ENCODE peak calls at places on chromosomes 6 and 20, in eight cellular contexts. J is retinal pigment epithelial cell, K is Calu3, P is kidney epithelial cell, D is GM06990, F is BJ, H is AG10803, B is heart left ventricle. T is an unnamed sample.
A peak's percentile ranks its signal among the peaks of the same experiment; 100 is the strongest.

GRCh38 chr20:37317316-37317715 is 27.9 kb downstream of the MANBAL start:
- DNase-seq in P (no peak), D (no peak), H (no peak), B (no peak), K (no peak), J (no peak), F (no peak), T (no peak)

GRCh38 chr6:83890520-83890919 is 31.0 kb downstream of the CYB5R4 start:
- DNase-seq in P (no peak), H (no peak), D (no peak), K (no peak), F (no peak), J (no peak), B (no peak), T (no peak)

GRCh38 chr20:48706116-48706656 is 121.6 kb downstream of the PREX1 start:
- DNase-seq in B (no peak), J (no peak), H (peak; percentile 72), P (no peak), K (no peak), D (no peak), F (no peak), T (no peak)

GRCh38 chr20:56933331-56933698 is 304.2 kb downstream of the TFAP2C start:
- DNase-seq in D (no peak), B (no peak), F (no peak), K (no peak), J (no peak), P (no peak), H (no peak), T (no peak)

GRCh38 chr6:33670086-33670660 is 41.3 kb downstream of the UQCC2 start:
- DNase-seq in F (no peak), H (no peak), D (no peak), K (no peak), J (no peak), P (no peak), B (no peak), T (no peak)

GRCh38 chr6:47283993-47284392 is 25.7 kb downstream of the TNFRSF21 start:
- DNase-seq in J (no peak), P (no peak), B (no peak), D (no peak), F (no peak), H (no peak), K (no peak), T (no peak)

GRCh38 chr6:34177181-34177591 is 31.3 kb upstream of the GRM4 start:
- DNase-seq in B (no peak), D (no peak), J (no peak), F (no peak), H (no peak), K (no peak), P (no peak), T (no peak)

GRCh38 chr20:19981091-19981490 is 36.1 kb upstream of the NAA20 start:
- DNase-seq in F (no peak), K (no peak), P (peak; percentile 41), J (no peak), B (no peak), D (no peak), H (peak; percentile 26), T (peak; percentile 57)

GRCh38 chr20:24531202-24531601 is 61.8 kb downstream of the SYNDIG1 start:
- DNase-seq in B (no peak), J (no peak), K (no peak), F (no peak), D (no peak), P (no peak), H (no peak), T (no peak)

GRCh38 chr20:61303675-61304074 is 51.6 kb downstream of the CDH4 start:
- DNase-seq in D (no peak), H (no peak), P (no peak), B (no peak), K (no peak), F (no peak), J (no peak), T (no peak)

GRCh38 chr6:154928325-154928922 is 66.7 kb upstream of the TIAM2 start:
- DNase-seq in H (peak; percentile 69), K (peak; percentile 69), D (no peak), F (no peak), B (peak; percentile 48), P (peak; percentile 21), J (peak; percentile 22), T (no peak)

GRCh38 chr20:58713801-58714339 is 21.3 kb downstream of the NPEPL1 start:
- DNase-seq in H (no peak), K (no peak), D (no peak), J (no peak), P (no peak), F (no peak), B (peak; percentile 14), T (no peak)

GRCh38 chr20:44532248-44532980 is 10.5 kb upstream of the SERINC3 start:
- DNase-seq in K (no peak), P (no peak), J (no peak), D (no peak), H (no peak), F (no peak), B (no peak), T (no peak)

GRCh38 chr20:37356387-37356786 is 10.4 kb downstream of the SRC start:
- DNase-seq in F (no peak), K (no peak), D (no peak), B (peak; percentile 63), J (no peak), P (no peak), H (peak; percentile 85), T (no peak)

GRCh38 chr6:141467881-141468280 is 664.8 kb upstream of the GJE1 start:
- DNase-seq in P (no peak), J (no peak), H (peak; percentile 74), B (no peak), K (no peak), D (no peak), F (no peak), T (peak; percentile 91)

GRCh38 chr6:7108196-7108963 is 619 bp downstream of the RREB1 start:
- DNase-seq in J (no peak), F (no peak), K (peak; percentile 39), B (peak; percentile 68), H (peak; percentile 57), D (peak; percentile 52), P (no peak), T (peak; percentile 40)

GRCh38 chr6:73180718-73181619 is 44.3 kb downstream of the KHDC1L start:
- DNase-seq in H (peak; percentile 80), B (no peak), K (peak; percentile 26), F (peak; percentile 28), P (peak; percentile 38), J (peak; percentile 43), D (peak; percentile 37), T (peak; percentile 66)

GRCh38 chr6:24583463-24584389 is 62.3 kb downstream of the KIAA0319 start:
- DNase-seq in B (peak; percentile 68), J (peak; percentile 86), D (peak; percentile 18), K (peak; percentile 91), F (peak; percentile 5), H (peak; percentile 52), P (no peak), T (peak; percentile 71)

GRCh38 chr20:38211200-38212097 is 46.4 kb upstream of the TGM2 start:
- DNase-seq in F (no peak), B (no peak), H (peak; percentile 61), D (no peak), J (no peak), P (no peak), K (no peak), T (no peak)

GRCh38 chr20:2874456-2874855 is 1.2 kb downstream of the PTPRA start:
- DNase-seq in K (no peak), H (no peak), F (no peak), D (no peak), B (no peak), J (no peak), P (no peak), T (no peak)

GRCh38 chr20:19256085-19256484 is 43.6 kb downstream of the SLC24A3 start:
- DNase-seq in K (no peak), D (no peak), F (no peak), J (no peak), H (peak; percentile 48), B (no peak), P (no peak), T (no peak)

GRCh38 chr6:24719125-24719931 is at the start of gene C6orf62:
- DNase-seq in D (peak; percentile 47), K (peak; percentile 62), B (peak; percentile 35), J (peak; percentile 2), F (no peak), H (peak; percentile 31), P (no peak), T (peak; percentile 22)

GRCh38 chr20:11849270-11849920 is 68.3 kb upstream of the BTBD3 start:
- DNase-seq in F (no peak), P (no peak), H (peak; percentile 6), K (no peak), D (no peak), J (peak; percentile 47), B (no peak), T (peak; percentile 62)

GRCh38 chr20:43507150-43508080 is at the start of gene L3MBTL1:
- DNase-seq in H (peak; percentile 25), J (no peak), K (peak; percentile 89), B (peak; percentile 42), P (peak; percentile 16), D (peak; percentile 42), F (no peak), T (no peak)

GRCh38 chr6:137291441-137291840 is 72.3 kb upstream of the IFNGR1 start:
- DNase-seq in P (no peak), B (peak; percentile 66), H (peak; percentile 38), D (no peak), J (no peak), F (no peak), K (no peak), T (peak; percentile 37)

GRCh38 chr6:111874030-111874425 is 776 bp upstream of the FYN start:
- DNase-seq in B (peak; percentile 33), H (peak; percentile 13), P (no peak), K (peak; percentile 15), D (no peak), F (no peak), J (no peak), T (no peak)

GRCh38 chr20:4091332-4092135 is 76.2 kb upstream of the RNF24 start:
- DNase-seq in F (no peak), H (peak; percentile 72), D (no peak), K (peak; percentile 69), J (no peak), P (no peak), B (peak; percentile 67), T (peak; percentile 90)
- TF ChIP-seq CTCF in F (peak; percentile 83), H (peak; percentile 83), D (peak; percentile 79), K (peak; percentile 46), J (peak; percentile 82), P (peak; percentile 88), B (peak; percentile 60), T (peak; percentile 60)

GRCh38 chr6:14921170-14921569 is 324.7 kb upstream of the JARID2 start:
- DNase-seq in H (no peak), D (no peak), P (no peak), B (peak; percentile 59), K (no peak), J (no peak), F (no peak), T (peak; percentile 67)
- TF ChIP-seq CTCF in H (no peak), D (no peak), P (no peak), B (no peak), K (no peak), J (no peak), F (no peak), T (no peak)

GRCh38 chr6:129448965-129449364 is 261.0 kb downstream of the ARHGAP18 start:
- DNase-seq in K (no peak), D (peak; percentile 48), B (no peak), P (no peak), J (no peak), H (no peak), F (no peak), T (no peak)
- TF ChIP-seq CTCF in K (no peak), D (no peak), B (no peak), P (no peak), J (no peak), H (no peak), F (no peak), T (no peak)

GRCh38 chr6:27651371-27651732 is 178.4 kb upstream of the ZNF184 start:
- DNase-seq in D (no peak), K (peak; percentile 45), J (no peak), F (no peak), P (no peak), B (no peak), H (no peak), T (peak; percentile 39)

GRCh38 chr6:27650620-27651370 is 177.9 kb upstream of the ZNF184 start:
- DNase-seq in P (no peak), K (peak; percentile 83), H (no peak), B (no peak), J (peak; percentile 34), D (peak; percentile 37), F (no peak), T (peak; percentile 69)
- TF ChIP-seq CTCF in P (peak; percentile 25), K (no peak), H (no peak), B (no peak), J (peak; percentile 53), D (peak; percentile 34), F (peak; percentile 13), T (peak; percentile 40)